ENCODE peak calls at places on chromosome 15, in five cellular contexts. One of them, this sample, is unnamed.

GRCh38 chr15:44066211-44066827 is 128.8 kb downstream of the FRMD5 start:
- DNase-seq in aorta: peak
- DNase-seq in heart right ventricle: peak
- DNase-seq in tibial nerve: no peak
- DNase-seq in pancreas: peak
- DNase-seq in this sample: no peak

GRCh38 chr15:92714071-92714456 is 58.5 kb upstream of the FAM174B start:
- DNase-seq in aorta: no peak
- DNase-seq in heart right ventricle: no peak
- DNase-seq in pancreas: no peak
- DNase-seq in tibial nerve: no peak
- DNase-seq in this sample: no peak

GRCh38 chr15:92693922-92694331 is 38.4 kb upstream of the FAM174B start:
- DNase-seq in tibial nerve: no peak
- DNase-seq in aorta: no peak
- DNase-seq in pancreas: no peak
- DNase-seq in heart right ventricle: no peak
- DNase-seq in this sample: no peak

GRCh38 chr15:78977091-78977571 is 32.3 kb upstream of the CTSH start:
- DNase-seq in heart right ventricle: no peak
- DNase-seq in aorta: no peak
- DNase-seq in tibial nerve: no peak
- DNase-seq in pancreas: no peak
- DNase-seq in this sample: no peak

GRCh38 chr15:34001536-34001935 is 33.2 kb downstream of the CHRM5 start:
- DNase-seq in tibial nerve: no peak
- DNase-seq in aorta: no peak
- DNase-seq in heart right ventricle: no peak
- DNase-seq in pancreas: no peak
- DNase-seq in this sample: no peak

GRCh38 chr15:60589253-60589652 is 110.3 kb upstream of the ICE2 start:
- DNase-seq in aorta: no peak
- DNase-seq in pancreas: no peak
- DNase-seq in tibial nerve: no peak
- DNase-seq in heart right ventricle: no peak
- DNase-seq in this sample: no peak

GRCh38 chr15:96294766-96295165 is 35.7 kb upstream of the NR2F2 start:
- DNase-seq in pancreas: no peak
- DNase-seq in tibial nerve: no peak
- DNase-seq in aorta: no peak
- DNase-seq in heart right ventricle: no peak
- DNase-seq in this sample: no peak

GRCh38 chr15:50890751-50891150 is 17.7 kb upstream of the AP4E1 start:
- DNase-seq in tibial nerve: no peak
- DNase-seq in aorta: no peak
- DNase-seq in heart right ventricle: no peak
- DNase-seq in pancreas: no peak
- DNase-seq in this sample: no peak

GRCh38 chr15:81091889-81092558 is 42.0 kb upstream of the CFAP161 start:
- DNase-seq in tibial nerve: no peak
- DNase-seq in heart right ventricle: peak
- DNase-seq in pancreas: peak
- DNase-seq in aorta: no peak
- DNase-seq in this sample: no peak

GRCh38 chr15:85533949-85534543 is 153.6 kb downstream of the AKAP13 start:
- DNase-seq in pancreas: no peak
- DNase-seq in heart right ventricle: no peak
- DNase-seq in tibial nerve: no peak
- DNase-seq in aorta: no peak
- DNase-seq in this sample: no peak

GRCh38 chr15:88745075-88745474 is 58.2 kb upstream of the ACAN start:
- DNase-seq in aorta: no peak
- DNase-seq in pancreas: no peak
- DNase-seq in tibial nerve: no peak
- DNase-seq in heart right ventricle: no peak
- DNase-seq in this sample: no peak

GRCh38 chr15:55403531-55403930 is 4.6 kb downstream of the CCPG1 start:
- DNase-seq in pancreas: no peak
- DNase-seq in tibial nerve: no peak
- DNase-seq in heart right ventricle: no peak
- DNase-seq in aorta: no peak
- DNase-seq in this sample: no peak

GRCh38 chr15:82100116-82100795 is 54.4 kb upstream of the MEX3B start:
- DNase-seq in tibial nerve: no peak
- DNase-seq in heart right ventricle: no peak
- DNase-seq in aorta: no peak
- DNase-seq in pancreas: no peak
- DNase-seq in this sample: no peak

GRCh38 chr15:62469478-62469873 is 304.4 kb upstream of the C2CD4B start:
- DNase-seq in pancreas: no peak
- DNase-seq in heart right ventricle: no peak
- DNase-seq in tibial nerve: no peak
- DNase-seq in aorta: no peak
- DNase-seq in this sample: peak

GRCh38 chr15:71957026-71957425 is 146.7 kb downstream of the NR2E3 start:
- DNase-seq in tibial nerve: no peak
- DNase-seq in aorta: no peak
- DNase-seq in heart right ventricle: no peak
- DNase-seq in pancreas: no peak
- DNase-seq in this sample: no peak

GRCh38 chr15:90481023-90481422 is 48.7 kb upstream of the CRTC3 start:
- DNase-seq in aorta: no peak
- DNase-seq in tibial nerve: no peak
- DNase-seq in heart right ventricle: no peak
- DNase-seq in pancreas: no peak
- DNase-seq in this sample: no peak
- H3K27ac ChIP-seq in aorta: no peak
- H3K27ac ChIP-seq in tibial nerve: peak
- H3K27ac ChIP-seq in heart right ventricle: no peak
- H3K27ac ChIP-seq in pancreas: no peak
- H3K27ac ChIP-seq in this sample: peak

DNA sequence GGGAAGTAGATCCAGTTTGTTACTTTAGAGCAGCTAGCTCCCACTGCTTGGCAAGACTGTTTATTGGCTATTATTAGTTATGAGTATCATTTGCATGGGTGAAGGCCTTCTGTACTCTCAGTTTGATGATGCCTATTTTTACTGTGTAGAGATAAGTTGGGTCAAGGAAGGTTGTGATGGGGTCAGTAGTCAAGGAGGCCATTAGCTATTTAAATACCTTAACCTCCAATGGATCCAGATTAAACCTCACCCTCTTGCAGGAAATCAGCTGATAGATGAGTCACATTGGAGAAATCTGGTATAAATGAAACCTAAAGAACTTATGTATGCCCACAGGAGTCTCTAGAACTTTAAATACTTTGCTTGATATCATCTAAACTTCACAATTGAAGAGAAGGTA is 45.0 kb downstream of the THBS1 start:
- DNase-seq in pancreas: no peak
- DNase-seq in aorta: no peak
- DNase-seq in heart right ventricle: no peak
- DNase-seq in tibial nerve: no peak
- DNase-seq in this sample: no peak
- H3K27ac ChIP-seq in pancreas: no peak
- H3K27ac ChIP-seq in aorta: no peak
- H3K27ac ChIP-seq in heart right ventricle: peak
- H3K27ac ChIP-seq in tibial nerve: peak
- H3K27ac ChIP-seq in this sample: no peak

DNA sequence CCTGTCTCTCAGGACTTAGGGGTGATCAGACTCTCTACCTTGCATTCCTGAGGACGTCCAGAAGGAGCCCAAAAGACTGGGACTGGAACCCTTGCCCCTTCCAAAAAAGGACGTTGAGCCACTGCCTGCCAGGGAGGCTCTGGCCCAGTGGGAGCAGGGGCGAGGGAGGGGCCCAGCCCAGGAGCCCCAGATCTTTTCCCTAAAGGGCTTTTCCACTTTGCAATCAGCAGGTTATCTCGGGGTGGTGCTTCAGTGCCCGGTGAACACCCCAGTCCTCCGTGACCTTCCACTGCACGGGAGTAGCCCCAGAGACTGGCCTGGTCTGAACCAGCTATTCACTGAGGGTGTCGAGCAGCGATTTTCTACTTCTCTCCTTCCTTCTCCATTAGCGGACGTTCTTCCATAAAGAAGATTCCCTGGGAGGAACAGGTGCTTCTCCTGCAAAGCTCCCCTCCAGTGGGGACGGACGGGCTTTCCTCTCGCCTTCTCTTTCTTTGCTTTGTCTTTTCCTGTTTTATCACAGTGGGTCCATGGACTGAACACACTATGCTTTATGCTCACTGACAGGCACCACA is 113.7 kb downstream of the CHSY1 start:
- DNase-seq in tibial nerve: no peak
- DNase-seq in pancreas: no peak
- DNase-seq in aorta: peak
- DNase-seq in heart right ventricle: no peak
- DNase-seq in this sample: no peak
- H3K27ac ChIP-seq in tibial nerve: no peak
- H3K27ac ChIP-seq in pancreas: no peak
- H3K27ac ChIP-seq in aorta: no peak
- H3K27ac ChIP-seq in heart right ventricle: no peak
- H3K27ac ChIP-seq in this sample: peak

GRCh38 chr15:45123397-45123796 is 6.3 kb downstream of the DUOXA1 start:
- DNase-seq in tibial nerve: no peak
- DNase-seq in heart right ventricle: no peak
- DNase-seq in pancreas: no peak
- DNase-seq in aorta: no peak
- DNase-seq in this sample: no peak
- H3K27ac ChIP-seq in tibial nerve: no peak
- H3K27ac ChIP-seq in heart right ventricle: no peak
- H3K27ac ChIP-seq in pancreas: no peak
- H3K27ac ChIP-seq in aorta: no peak
- H3K27ac ChIP-seq in this sample: no peak

GRCh38 chr15:65069179-65069578 is 1.4 kb upstream of the RASL12 start:
- DNase-seq in heart right ventricle: peak
- DNase-seq in aorta: peak
- DNase-seq in pancreas: no peak
- DNase-seq in tibial nerve: no peak
- DNase-seq in this sample: peak

GRCh38 chr15:65067645-65068416 is at the start of gene RASL12:
- DNase-seq in tibial nerve: no peak
- DNase-seq in aorta: peak
- DNase-seq in heart right ventricle: no peak
- DNase-seq in pancreas: no peak
- DNase-seq in this sample: no peak

GRCh38 chr15:65066001-65066634 is 1.7 kb downstream of the RASL12 start:
- DNase-seq in heart right ventricle: no peak
- DNase-seq in tibial nerve: no peak
- DNase-seq in aorta: peak
- DNase-seq in pancreas: no peak
- DNase-seq in this sample: no peak

GRCh38 chr15:65068436-65068835 is 645 bp upstream of the RASL12 start:
- DNase-seq in heart right ventricle: no peak
- DNase-seq in tibial nerve: no peak
- DNase-seq in pancreas: no peak
- DNase-seq in aorta: peak
- DNase-seq in this sample: peak

GRCh38 chr15:65066635-65067333 is 1.0 kb downstream of the RASL12 start:
- DNase-seq in pancreas: no peak
- DNase-seq in tibial nerve: no peak
- DNase-seq in aorta: peak
- DNase-seq in heart right ventricle: peak
- DNase-seq in this sample: no peak
- H3K27ac ChIP-seq in pancreas: no peak
- H3K27ac ChIP-seq in tibial nerve: peak
- H3K27ac ChIP-seq in aorta: peak
- H3K27ac ChIP-seq in heart right ventricle: peak
- H3K27ac ChIP-seq in this sample: peak

GRCh38 chr15:77454956-77455355 is 34.3 kb downstream of the HMG20A start:
- DNase-seq in aorta: no peak
- DNase-seq in heart right ventricle: no peak
- DNase-seq in pancreas: no peak
- DNase-seq in tibial nerve: no peak
- DNase-seq in this sample: no peak
- H3K27ac ChIP-seq in aorta: peak
- H3K27ac ChIP-seq in heart right ventricle: peak
- H3K27ac ChIP-seq in pancreas: no peak
- H3K27ac ChIP-seq in tibial nerve: no peak
- H3K27ac ChIP-seq in this sample: peak

GRCh38 chr15:68301300-68301699 is 23.8 kb downstream of the FEM1B start:
- DNase-seq in tibial nerve: no peak
- DNase-seq in heart right ventricle: peak
- DNase-seq in aorta: no peak
- DNase-seq in pancreas: no peak
- DNase-seq in this sample: no peak

GRCh38 chr15:68298336-68298735 is 20.8 kb downstream of the FEM1B start:
- DNase-seq in heart right ventricle: peak
- DNase-seq in tibial nerve: no peak
- DNase-seq in aorta: no peak
- DNase-seq in pancreas: no peak
- DNase-seq in this sample: no peak

GRCh38 chr15:68299436-68299835 is 21.9 kb downstream of the FEM1B start:
- DNase-seq in heart right ventricle: peak
- DNase-seq in pancreas: no peak
- DNase-seq in tibial nerve: no peak
- DNase-seq in aorta: no peak
- DNase-seq in this sample: no peak

GRCh38 chr15:68298882-68299381 is 21.4 kb downstream of the FEM1B start:
- DNase-seq in heart right ventricle: peak
- DNase-seq in pancreas: no peak
- DNase-seq in aorta: no peak
- DNase-seq in tibial nerve: no peak
- DNase-seq in this sample: no peak

GRCh38 chr15:68300115-68300940 is 22.8 kb downstream of the FEM1B start:
- DNase-seq in aorta: no peak
- DNase-seq in heart right ventricle: peak
- DNase-seq in tibial nerve: no peak
- DNase-seq in pancreas: no peak
- DNase-seq in this sample: no peak
- H3K27ac ChIP-seq in aorta: no peak
- H3K27ac ChIP-seq in heart right ventricle: no peak
- H3K27ac ChIP-seq in tibial nerve: peak
- H3K27ac ChIP-seq in pancreas: no peak
- H3K27ac ChIP-seq in this sample: no peak

GRCh38 chr15:66780172-66780972 is 78.3 kb downstream of the SMAD6 start:
- DNase-seq in aorta: peak
- DNase-seq in tibial nerve: no peak
- DNase-seq in pancreas: no peak
- DNase-seq in heart right ventricle: no peak
- DNase-seq in this sample: no peak
- H3K27ac ChIP-seq in aorta: no peak
- H3K27ac ChIP-seq in tibial nerve: no peak
- H3K27ac ChIP-seq in pancreas: peak
- H3K27ac ChIP-seq in heart right ventricle: no peak
- H3K27ac ChIP-seq in this sample: no peak

GRCh38 chr15:65067334-65067644 is 502 bp downstream of the RASL12 start:
- DNase-seq in pancreas: no peak
- DNase-seq in aorta: no peak
- DNase-seq in tibial nerve: no peak
- DNase-seq in heart right ventricle: no peak
- DNase-seq in this sample: no peak
- H3K27ac ChIP-seq in pancreas: no peak
- H3K27ac ChIP-seq in aorta: peak
- H3K27ac ChIP-seq in tibial nerve: peak
- H3K27ac ChIP-seq in heart right ventricle: peak
- H3K27ac ChIP-seq in this sample: peak